ENCODE peak calls at places on chromosome X, in eight cellular contexts. One of them, this sample, is unnamed.

GRCh38 chrX:109886122-109886761 is 116.7 kb upstream of the TMEM164 start:
- DNase-seq in uterus: no peak
- DNase-seq in sigmoid colon: no peak
- DNase-seq in mucosa of descending colon: peak
- DNase-seq in H1: peak
- DNase-seq in dorsolateral prefrontal cortex: no peak
- DNase-seq in astrocyte of the spinal cord: peak
- DNase-seq in AG09319: peak
- DNase-seq in this sample: no peak

GRCh38 chrX:28946846-28947245 is 359.6 kb downstream of the IL1RAPL1 start:
- DNase-seq in sigmoid colon: no peak
- DNase-seq in AG09319: no peak
- DNase-seq in dorsolateral prefrontal cortex: no peak
- DNase-seq in uterus: no peak
- DNase-seq in mucosa of descending colon: no peak
- DNase-seq in astrocyte of the spinal cord: peak
- DNase-seq in H1: no peak
- DNase-seq in this sample: no peak

GRCh38 chrX:64739792-64740378 is 236.4 kb downstream of the ZC4H2 start:
- DNase-seq in sigmoid colon: no peak
- DNase-seq in astrocyte of the spinal cord: no peak
- DNase-seq in uterus: no peak
- DNase-seq in mucosa of descending colon: peak
- DNase-seq in dorsolateral prefrontal cortex: no peak
- DNase-seq in AG09319: no peak
- DNase-seq in H1: no peak
- DNase-seq in this sample: no peak

GRCh38 chrX:132173647-132174046 is 45.6 kb downstream of the RAP2C start:
- DNase-seq in AG09319: no peak
- DNase-seq in astrocyte of the spinal cord: no peak
- DNase-seq in sigmoid colon: no peak
- DNase-seq in dorsolateral prefrontal cortex: no peak
- DNase-seq in mucosa of descending colon: no peak
- DNase-seq in H1: no peak
- DNase-seq in uterus: no peak
- DNase-seq in this sample: no peak

GRCh38 chrX:13901354-13901753 is 84.5 kb upstream of the GPM6B start:
- DNase-seq in sigmoid colon: no peak
- DNase-seq in uterus: no peak
- DNase-seq in H1: no peak
- DNase-seq in AG09319: no peak
- DNase-seq in mucosa of descending colon: no peak
- DNase-seq in astrocyte of the spinal cord: no peak
- DNase-seq in dorsolateral prefrontal cortex: no peak
- DNase-seq in this sample: no peak

GRCh38 chrX:115940348-115940747 is 230.2 kb upstream of the AGTR2 start:
- DNase-seq in dorsolateral prefrontal cortex: no peak
- DNase-seq in sigmoid colon: no peak
- DNase-seq in uterus: no peak
- DNase-seq in mucosa of descending colon: no peak
- DNase-seq in astrocyte of the spinal cord: no peak
- DNase-seq in AG09319: no peak
- DNase-seq in H1: no peak
- DNase-seq in this sample: no peak

GRCh38 chrX:47230136-47230868 is 2.5 kb upstream of the USP11 start:
- DNase-seq in dorsolateral prefrontal cortex: no peak
- DNase-seq in uterus: no peak
- DNase-seq in AG09319: no peak
- DNase-seq in H1: no peak
- DNase-seq in sigmoid colon: peak
- DNase-seq in astrocyte of the spinal cord: no peak
- DNase-seq in mucosa of descending colon: no peak
- DNase-seq in this sample: no peak

GRCh38 chrX:57453901-57454300 is 137.9 kb upstream of the ZXDB start:
- DNase-seq in dorsolateral prefrontal cortex: no peak
- DNase-seq in AG09319: no peak
- DNase-seq in mucosa of descending colon: no peak
- DNase-seq in sigmoid colon: no peak
- DNase-seq in astrocyte of the spinal cord: no peak
- DNase-seq in H1: no peak
- DNase-seq in uterus: no peak
- DNase-seq in this sample: no peak

GRCh38 chrX:12988797-12989196 is 13.9 kb downstream of the TMSB4X start:
- DNase-seq in sigmoid colon: no peak
- DNase-seq in dorsolateral prefrontal cortex: no peak
- DNase-seq in astrocyte of the spinal cord: peak
- DNase-seq in H1: no peak
- DNase-seq in mucosa of descending colon: peak
- DNase-seq in uterus: no peak
- DNase-seq in AG09319: no peak
- DNase-seq in this sample: no peak

GRCh38 chrX:71222929-71223328 is at the start of gene GJB1:
- DNase-seq in dorsolateral prefrontal cortex: peak
- DNase-seq in sigmoid colon: no peak
- DNase-seq in mucosa of descending colon: no peak
- DNase-seq in astrocyte of the spinal cord: no peak
- DNase-seq in AG09319: no peak
- DNase-seq in uterus: no peak
- DNase-seq in H1: no peak
- DNase-seq in this sample: no peak

GRCh38 chrX:35726176-35726575 is 72.0 kb upstream of the MAGEB16 start:
- DNase-seq in sigmoid colon: no peak
- DNase-seq in uterus: no peak
- DNase-seq in H1: no peak
- DNase-seq in AG09319: no peak
- DNase-seq in mucosa of descending colon: peak
- DNase-seq in astrocyte of the spinal cord: peak
- DNase-seq in dorsolateral prefrontal cortex: no peak
- DNase-seq in this sample: no peak

GRCh38 chrX:55056820-55057690 is 17.8 kb upstream of the PAGE2B start:
- DNase-seq in AG09319: no peak
- DNase-seq in H1: no peak
- DNase-seq in sigmoid colon: no peak
- DNase-seq in uterus: no peak
- DNase-seq in astrocyte of the spinal cord: peak
- DNase-seq in dorsolateral prefrontal cortex: no peak
- DNase-seq in mucosa of descending colon: peak
- DNase-seq in this sample: no peak

GRCh38 chrX:31508338-31508737 is 436.5 kb upstream of the FTHL17 start:
- DNase-seq in H1: no peak
- DNase-seq in dorsolateral prefrontal cortex: no peak
- DNase-seq in mucosa of descending colon: peak
- DNase-seq in astrocyte of the spinal cord: peak
- DNase-seq in uterus: no peak
- DNase-seq in AG09319: no peak
- DNase-seq in sigmoid colon: peak
- DNase-seq in this sample: no peak

GRCh38 chrX:41145920-41146608 is 60.8 kb downstream of the USP9X start:
- DNase-seq in AG09319: peak
- DNase-seq in mucosa of descending colon: no peak
- DNase-seq in astrocyte of the spinal cord: peak
- DNase-seq in uterus: no peak
- DNase-seq in H1: no peak
- DNase-seq in sigmoid colon: no peak
- DNase-seq in dorsolateral prefrontal cortex: no peak
- DNase-seq in this sample: no peak

DNA sequence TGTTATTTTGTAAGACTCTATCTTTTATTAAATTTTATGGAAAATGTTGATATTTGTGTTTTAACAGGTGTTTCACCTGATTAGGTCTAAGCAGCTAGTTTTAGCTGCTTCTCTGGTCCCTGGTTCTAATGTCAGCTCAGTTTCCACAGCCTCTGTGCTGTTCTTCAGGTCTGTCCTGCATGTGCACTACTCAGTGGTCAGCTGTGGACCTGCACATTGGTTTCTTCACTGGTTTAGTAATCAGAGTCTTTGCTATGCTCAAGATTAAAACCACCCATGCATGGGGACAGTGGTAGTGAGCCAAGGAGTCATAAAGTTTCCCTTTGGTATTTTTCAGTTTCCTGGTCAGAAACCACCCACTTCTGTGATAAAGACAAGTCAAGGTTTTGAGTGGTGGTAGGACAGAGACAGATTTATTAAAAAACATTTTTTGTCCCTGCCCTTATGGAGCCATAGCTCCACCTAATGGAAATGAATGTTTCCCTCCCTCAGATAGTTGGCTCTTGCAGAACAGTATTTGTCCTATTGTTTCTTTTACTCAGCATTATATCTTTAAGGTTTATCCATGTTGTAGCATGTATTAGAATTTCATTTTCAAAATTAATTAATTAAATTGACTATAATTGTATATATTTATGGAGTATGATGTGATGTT is 36.8 kb upstream of the VBP1 start:
- DNase-seq in astrocyte of the spinal cord: no peak
- DNase-seq in dorsolateral prefrontal cortex: no peak
- DNase-seq in uterus: no peak
- DNase-seq in H1: no peak
- DNase-seq in sigmoid colon: no peak
- DNase-seq in AG09319: no peak
- DNase-seq in mucosa of descending colon: no peak
- DNase-seq in this sample: no peak
- TF ChIP-seq CTCF in astrocyte of the spinal cord: no peak
- TF ChIP-seq CTCF in dorsolateral prefrontal cortex: no peak
- TF ChIP-seq CTCF in uterus: no peak
- TF ChIP-seq CTCF in H1: no peak
- TF ChIP-seq CTCF in sigmoid colon: no peak
- TF ChIP-seq CTCF in AG09319: no peak
- TF ChIP-seq CTCF in mucosa of descending colon: no peak
- TF ChIP-seq CTCF in this sample: no peak

GRCh38 chrX:49284212-49284611 is 14.6 kb downstream of the PPP1R3F start:
- DNase-seq in H1: no peak
- DNase-seq in dorsolateral prefrontal cortex: no peak
- DNase-seq in uterus: no peak
- DNase-seq in AG09319: no peak
- DNase-seq in sigmoid colon: no peak
- DNase-seq in mucosa of descending colon: no peak
- DNase-seq in astrocyte of the spinal cord: no peak
- DNase-seq in this sample: no peak

GRCh38 chrX:49278081-49278480 is 8.5 kb downstream of the PPP1R3F start:
- DNase-seq in uterus: no peak
- DNase-seq in mucosa of descending colon: no peak
- DNase-seq in dorsolateral prefrontal cortex: no peak
- DNase-seq in AG09319: no peak
- DNase-seq in sigmoid colon: peak
- DNase-seq in H1: no peak
- DNase-seq in astrocyte of the spinal cord: no peak
- DNase-seq in this sample: no peak

GRCh38 chrX:49286136-49286535 is 16.5 kb downstream of the PPP1R3F start:
- DNase-seq in AG09319: no peak
- DNase-seq in sigmoid colon: no peak
- DNase-seq in uterus: no peak
- DNase-seq in dorsolateral prefrontal cortex: no peak
- DNase-seq in astrocyte of the spinal cord: no peak
- DNase-seq in H1: no peak
- DNase-seq in mucosa of descending colon: no peak
- DNase-seq in this sample: no peak

GRCh38 chrX:49286581-49286980 is 16.9 kb upstream of the GAGE10 start:
- DNase-seq in dorsolateral prefrontal cortex: no peak
- DNase-seq in mucosa of descending colon: no peak
- DNase-seq in astrocyte of the spinal cord: no peak
- DNase-seq in AG09319: no peak
- DNase-seq in sigmoid colon: no peak
- DNase-seq in H1: no peak
- DNase-seq in uterus: no peak
- DNase-seq in this sample: no peak

GRCh38 chrX:49282647-49283011 is 13.0 kb downstream of the PPP1R3F start:
- DNase-seq in mucosa of descending colon: no peak
- DNase-seq in sigmoid colon: peak
- DNase-seq in H1: no peak
- DNase-seq in uterus: peak
- DNase-seq in astrocyte of the spinal cord: peak
- DNase-seq in AG09319: no peak
- DNase-seq in dorsolateral prefrontal cortex: peak
- DNase-seq in this sample: no peak
- TF ChIP-seq CTCF in mucosa of descending colon: no peak
- TF ChIP-seq CTCF in sigmoid colon: peak
- TF ChIP-seq CTCF in H1: no peak
- TF ChIP-seq CTCF in uterus: peak
- TF ChIP-seq CTCF in astrocyte of the spinal cord: peak
- TF ChIP-seq CTCF in AG09319: peak
- TF ChIP-seq CTCF in dorsolateral prefrontal cortex: peak
- TF ChIP-seq CTCF in this sample: no peak

GRCh38 chrX:133881893-133882292 is 103.5 kb downstream of the GPC3 start:
- DNase-seq in AG09319: no peak
- DNase-seq in astrocyte of the spinal cord: no peak
- DNase-seq in uterus: no peak
- DNase-seq in mucosa of descending colon: no peak
- DNase-seq in dorsolateral prefrontal cortex: no peak
- DNase-seq in H1: no peak
- DNase-seq in sigmoid colon: no peak
- DNase-seq in this sample: no peak
- TF ChIP-seq CTCF in AG09319: no peak
- TF ChIP-seq CTCF in astrocyte of the spinal cord: no peak
- TF ChIP-seq CTCF in uterus: no peak
- TF ChIP-seq CTCF in mucosa of descending colon: no peak
- TF ChIP-seq CTCF in dorsolateral prefrontal cortex: no peak
- TF ChIP-seq CTCF in H1: no peak
- TF ChIP-seq CTCF in sigmoid colon: no peak
- TF ChIP-seq CTCF in this sample: no peak

DNA sequence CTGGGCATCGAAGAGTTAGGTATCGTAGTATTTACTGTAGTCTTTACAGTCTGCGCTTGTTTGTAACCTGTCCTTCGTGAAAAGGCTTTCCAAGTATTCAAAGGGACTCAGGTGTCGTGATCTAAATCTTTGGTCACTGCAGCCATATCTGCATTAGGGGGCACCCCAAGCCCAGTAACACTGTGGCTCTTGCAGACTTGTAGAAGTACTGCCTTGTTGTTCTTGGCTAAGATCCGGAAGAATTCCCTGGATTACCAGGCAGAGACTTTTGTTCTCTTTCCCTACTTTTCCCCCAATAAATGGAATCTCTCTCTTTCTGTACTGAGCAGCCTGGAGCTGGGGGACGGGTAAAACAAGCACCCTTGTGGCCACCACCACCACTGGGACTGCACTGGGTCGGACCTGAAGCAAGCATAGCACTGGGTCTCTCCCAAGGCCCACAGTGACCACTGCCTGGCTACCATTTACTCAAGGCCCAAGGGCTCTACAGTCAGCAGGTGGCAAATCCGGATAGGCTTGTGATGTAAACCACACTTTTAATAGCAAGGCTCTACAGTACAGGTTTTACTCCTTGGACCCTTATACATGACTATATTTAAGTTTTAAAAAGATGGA is 12.0 kb downstream of the CXorf58 start:
- DNase-seq in sigmoid colon: no peak
- DNase-seq in uterus: no peak
- DNase-seq in dorsolateral prefrontal cortex: no peak
- DNase-seq in H1: peak
- DNase-seq in AG09319: no peak
- DNase-seq in mucosa of descending colon: peak
- DNase-seq in astrocyte of the spinal cord: no peak
- DNase-seq in this sample: no peak
- TF ChIP-seq CTCF in sigmoid colon: no peak
- TF ChIP-seq CTCF in uterus: no peak
- TF ChIP-seq CTCF in dorsolateral prefrontal cortex: no peak
- TF ChIP-seq CTCF in H1: no peak
- TF ChIP-seq CTCF in AG09319: no peak
- TF ChIP-seq CTCF in mucosa of descending colon: no peak
- TF ChIP-seq CTCF in astrocyte of the spinal cord: no peak
- TF ChIP-seq CTCF in this sample: no peak

This sample was measured in mesothelial cell of epicardium.